ENCODE peak calls at places on chromosomes 16 and 17, in seven cellular contexts. D is Peyer's patch, C is psoas muscle, I is neural progenitor cell, U is fibroblast of lung, X is Panc1, M is mammary epithelial cell. L is an unnamed sample. For H3K4me1, the result is how much of the 10 kb centered on the place peaks cover.

GRCh38 chr17:45127583-45128300 is 4.6 kb downstream of the PLCD3 start:
- DNase-seq in C (no peak), I (peak), D (no peak), U (peak), M (peak), X (no peak), L (peak)

GRCh38 chr17:50719144-50719923 is at the start of gene LUC7L3:
- DNase-seq in C (peak), D (peak), X (no peak), M (peak), U (peak), I (peak), L (peak)

GRCh38 chr17:38926290-38927070 is 1.1 kb downstream of the LASP1NB start:
- DNase-seq in X (no peak), I (no peak), U (peak), M (peak), C (no peak), D (no peak), L (no peak)

GRCh38 chr16:88064889-88065746 is 113.9 kb downstream of the BANP start:
- DNase-seq in M (no peak), C (peak), U (no peak), I (no peak), D (no peak), X (no peak), L (peak)

GRCh38 chr16:30748634-30749445 is 615 bp downstream of the PHKG2 start:
- DNase-seq in I (peak), C (peak), M (peak), U (peak), X (no peak), D (peak), L (peak)

GRCh38 chr16:20359997-20360396 is 7.5 kb upstream of the UMOD start:
- DNase-seq in X (no peak), C (no peak), U (no peak), M (no peak), I (peak), D (no peak), L (no peak)

GRCh38 chr17:15963670-15964110 is 18.8 kb downstream of the ADORA2B start:
- DNase-seq in M (peak), X (no peak), C (no peak), D (no peak), I (no peak), U (peak), L (no peak)

GRCh38 chr16:13436641-13437423 is 483.1 kb upstream of the ERCC4 start:
- DNase-seq in M (peak), D (no peak), I (no peak), C (no peak), U (peak), X (no peak), L (no peak)

GRCh38 chr17:64019486-64020067 is 856 bp downstream of the ICAM2 start:
- DNase-seq in I (no peak), U (no peak), C (no peak), X (no peak), D (no peak), M (no peak), L (no peak)

GRCh38 chr16:53817117-53817516 is 113.2 kb downstream of the FTO start:
- DNase-seq in X (peak), M (peak), C (no peak), U (peak), I (no peak), D (no peak), L (no peak)

GRCh38 chr16:54123766-54124165 is 162.8 kb downstream of the IRX3 start:
- DNase-seq in I (no peak), C (no peak), D (no peak), X (no peak), M (no peak), U (peak), L (no peak)

GRCh38 chr16:67514382-67514828 is 14.2 kb upstream of the RIPOR1 start:
- DNase-seq in X (peak), U (peak), C (peak), I (peak), M (peak), D (peak), L (peak)

GRCh38 chr16:21101631-21102420 is 48.8 kb downstream of the DNAH3 start:
- DNase-seq in D (peak), X (no peak), M (no peak), U (peak), I (peak), C (no peak), L (peak)

GRCh38 chr16:83706394-83706793 is 101.4 kb upstream of the HSBP1 start:
- DNase-seq in I (no peak), M (peak), C (no peak), X (no peak), D (no peak), U (peak), L (no peak)

GRCh38 chr16:87053016-87053982 is 263.9 kb downstream of the C16orf95 start:
- DNase-seq in D (no peak), M (no peak), U (no peak), C (no peak), X (no peak), I (peak), L (peak)

GRCh38 chr16:46702030-46702429 is 12.6 kb downstream of the ORC6 start:
- DNase-seq in M (no peak), C (no peak), U (no peak), X (no peak), D (no peak), I (no peak), L (no peak)

GRCh38 chr17:27571563-27572129 is 59.3 kb upstream of the LGALS9 start:
- DNase-seq in C (peak), M (no peak), I (no peak), D (no peak), U (no peak), X (no peak), L (no peak)

GRCh38 chr16:67917852-67918236 is 13.8 kb downstream of the CTRL start:
- DNase-seq in C (no peak), I (no peak), M (peak), U (peak), D (no peak), X (peak), L (no peak)

GRCh38 chr16:57663436-57663835 is 4.7 kb upstream of the ADGRG3 start:
- DNase-seq in X (no peak), C (no peak), U (no peak), M (no peak), D (no peak), I (no peak), L (no peak)

GRCh38 chr16:70304892-70305448 is 6.0 kb downstream of the DDX19B start:
- DNase-seq in M (peak), C (no peak), U (peak), D (no peak), X (no peak), I (no peak), L (no peak)

GRCh38 chr17:21823130-21823529 is 130.8 kb downstream of the KCNJ18 start:
- DNase-seq in D (no peak), M (no peak), C (no peak), U (no peak), X (no peak), I (no peak), L (no peak)

GRCh38 chr16:80611930-80612327 is 71.1 kb downstream of the DYNLRB2 start:
- DNase-seq in U (no peak), I (no peak), X (no peak), D (no peak), C (no peak), M (no peak), L (no peak)

GRCh38 chr16:80616362-80616761 is 75.6 kb downstream of the DYNLRB2 start:
- DNase-seq in C (no peak), I (no peak), U (no peak), M (no peak), X (no peak), D (no peak), L (no peak)

GRCh38 chr16:80612461-80613017 is 71.7 kb downstream of the DYNLRB2 start:
- DNase-seq in D (no peak), M (no peak), X (no peak), C (no peak), U (no peak), I (no peak), L (no peak)

GRCh38 chr16:80615751-80616150 is 75.0 kb downstream of the DYNLRB2 start:
- DNase-seq in X (no peak), U (no peak), M (no peak), C (no peak), I (no peak), D (no peak), L (no peak)

GRCh38 chr16:80614908-80615696 is 74.3 kb downstream of the DYNLRB2 start:
- DNase-seq in I (no peak), M (peak), D (no peak), U (peak), C (no peak), X (no peak), L (no peak)
- H3K27ac ChIP-seq in I (no peak), M (no peak), D (no peak), U (no peak), C (no peak), X (no peak), L (no peak)

DNA sequence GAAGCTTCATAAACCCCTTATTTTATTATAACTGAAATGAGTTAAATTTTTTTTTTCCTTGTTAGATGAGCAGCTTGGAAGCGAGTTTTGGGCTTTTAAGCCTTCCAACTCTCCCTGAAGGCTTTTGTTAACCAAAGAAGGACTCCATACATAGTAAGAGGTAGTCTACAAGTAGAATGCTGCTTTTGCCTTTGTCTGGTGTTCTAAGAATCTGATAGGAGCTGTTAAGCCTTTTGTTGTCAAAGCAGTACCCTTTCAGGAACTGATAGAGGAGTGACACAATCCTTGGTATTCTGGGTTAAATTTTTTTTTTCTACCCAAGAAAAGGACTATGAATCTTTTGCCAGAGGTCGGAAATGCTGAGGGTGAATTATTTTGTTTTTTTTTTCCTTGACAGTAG is 26.1 kb downstream of the MAP2K4 start:
- DNase-seq in C (no peak), U (no peak), M (no peak), X (no peak), I (peak), D (no peak), L (no peak)
- H3K4me1 ChIP-seq in C (under half), U (under half), M (under half), X (under half), I (under half), D (under half), L (under half)

GRCh38 chr17:4715071-4715749 is 4.8 kb downstream of the ARRB2 start:
- DNase-seq in X (no peak), I (no peak), D (peak), M (no peak), C (no peak), U (no peak), L (peak)
- H3K4me3 ChIP-seq in X (no peak), I (no peak), D (no peak), M (no peak), C (no peak), U (no peak), L (no peak)

GRCh38 chr17:42659079-42659931 is at the start of gene TUBG2:
- DNase-seq in X (no peak), U (peak), C (peak), M (peak), D (peak), I (peak), L (peak)

GRCh38 chr17:42653179-42654124 is 5.6 kb upstream of the TUBG2 start:
- DNase-seq in D (no peak), U (peak), M (no peak), C (peak), X (no peak), I (peak), L (peak)

GRCh38 chr17:42657824-42658588 is 1.1 kb upstream of the TUBG2 start:
- DNase-seq in D (no peak), M (no peak), C (no peak), I (no peak), X (no peak), U (no peak), L (no peak)

GRCh38 chr17:42651392-42651791 is 7.7 kb upstream of the TUBG2 start:
- DNase-seq in D (no peak), M (no peak), C (no peak), U (no peak), I (no peak), X (no peak), L (no peak)

GRCh38 chr17:42655528-42655927 is 3.6 kb upstream of the TUBG2 start:
- DNase-seq in I (no peak), C (no peak), D (no peak), U (peak), M (no peak), X (no peak), L (no peak)
- H3K27ac ChIP-seq in I (no peak), C (no peak), D (peak), U (no peak), M (no peak), X (no peak), L (no peak)

GRCh38 chr16:1690810-1691209 is 12.7 kb downstream of the JPT2 start:
- DNase-seq in C (no peak), U (no peak), D (no peak), X (no peak), M (no peak), I (no peak), L (no peak)
- H3K4me1 ChIP-seq in C (under half), U (under half), D (under half), X (half or more), M (half or more), I (under half), L (under half)

GRCh38 chr17:76560877-76561221 is 21.0 kb downstream of the PRCD start:
- DNase-seq in U (no peak), I (no peak), D (no peak), M (no peak), C (no peak), X (no peak), L (no peak)
- H3K4me3 ChIP-seq in U (peak), I (no peak), D (no peak), M (peak), C (peak), X (peak), L (no peak)

DNA sequence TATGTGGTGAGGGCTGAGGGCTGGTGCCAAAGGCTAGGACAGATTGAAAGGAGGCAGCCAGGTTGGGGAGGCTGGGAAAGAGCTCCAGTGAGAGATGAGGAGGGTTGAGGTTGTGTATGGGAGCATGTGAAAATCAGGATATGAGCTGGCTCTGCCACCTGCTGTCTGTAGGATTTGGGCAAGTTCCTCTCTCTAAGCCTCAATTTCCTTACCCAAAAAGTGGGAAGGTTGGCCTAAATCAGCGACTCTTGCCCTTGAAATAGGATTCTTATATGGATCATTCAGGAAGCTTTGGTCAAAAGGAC is 6.1 kb upstream of the CCL1 start:
- DNase-seq in X (no peak), C (no peak), M (no peak), D (no peak), U (no peak), I (no peak), L (no peak)
- H3K27ac ChIP-seq in X (no peak), C (no peak), M (no peak), D (no peak), U (no peak), I (no peak), L (no peak)

GRCh38 chr17:78142113-78142861 is 3.9 kb upstream of the C17orf99 start:
- DNase-seq in X (no peak), U (peak), I (no peak), C (no peak), M (peak), D (no peak), L (no peak)
- H3K4me1 ChIP-seq in X (under half), U (under half), I (under half), C (under half), M (under half), D (half or more), L (under half)

DNA sequence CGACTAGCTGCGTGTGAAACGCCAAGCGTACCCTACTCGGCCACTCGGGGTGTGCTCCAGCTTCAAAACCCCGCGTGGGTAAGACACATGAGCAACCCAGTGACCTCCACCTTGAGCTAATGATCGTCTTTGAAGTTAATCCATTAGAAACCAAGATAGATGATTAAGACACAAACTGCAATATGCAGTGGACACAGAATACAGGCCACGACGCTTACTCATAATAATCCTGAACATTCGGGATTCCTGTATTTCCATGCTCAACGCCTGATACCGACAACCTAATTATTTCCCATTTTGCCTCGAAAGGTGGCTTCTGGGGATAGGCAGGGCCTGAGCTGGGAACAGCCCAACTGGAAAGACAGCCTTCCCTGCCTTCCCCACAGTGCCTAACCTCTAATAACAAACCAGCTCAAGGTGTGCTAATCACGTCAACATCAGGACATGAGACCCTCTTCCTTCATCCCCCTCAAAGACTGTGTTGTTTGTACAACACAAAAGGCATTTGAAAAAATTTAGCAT is 504 bp upstream of the COPRS start:
- DNase-seq in I (peak), U (peak), X (peak), D (no peak), M (no peak), C (no peak), L (no peak)
- H3K4me3 ChIP-seq in I (peak), U (peak), X (peak), D (peak), M (peak), C (peak), L (peak)